ENCODE peak calls at places on chromosomes 2 and 18, in five cellular contexts. D is cardiac fibroblast, L is lung, X is BE2C, O is fibroblast of mammary gland. V is an unnamed sample.

GRCh38 chr2:30234180-30234971 is 3.0 kb downstream of the LBH start:
- DNase-seq in O (peak), L (no peak), D (peak), X (no peak), V (no peak)

GRCh38 chr2:126858991-126859390 is 39.7 kb upstream of the TEX51 start:
- DNase-seq in X (no peak), L (peak), O (no peak), D (no peak), V (no peak)

GRCh38 chr2:207216454-207216853 is 50.7 kb upstream of the KLF7 start:
- DNase-seq in X (peak), L (no peak), D (no peak), O (no peak), V (no peak)

GRCh38 chr2:45843136-45843535 is 191.7 kb downstream of the PRKCE start:
- DNase-seq in L (no peak), O (no peak), X (no peak), D (no peak), V (peak)

GRCh38 chr2:43193996-43194869 is 32.2 kb downstream of the ZFP36L2 start:
- DNase-seq in L (peak), D (no peak), O (no peak), X (no peak), V (no peak)

GRCh38 chr2:26649322-26649721 is 8.2 kb upstream of the CIB4 start:
- DNase-seq in X (peak), O (no peak), L (no peak), D (no peak), V (no peak)

GRCh38 chr2:31238126-31238905 is 4.4 kb downstream of the EHD3 start:
- DNase-seq in O (no peak), X (no peak), D (no peak), L (no peak), V (no peak)

GRCh38 chr2:215594766-215595165 is 158.9 kb upstream of the FN1 start:
- DNase-seq in L (no peak), D (peak), O (peak), X (no peak), V (no peak)

GRCh38 chr2:100741880-100742814 is 77.8 kb upstream of the NPAS2 start:
- DNase-seq in O (peak), L (peak), D (peak), X (no peak), V (no peak)

GRCh38 chr18:26103579-26103978 is 13.2 kb upstream of the SS18 start:
- DNase-seq in L (peak), O (no peak), X (peak), D (peak), V (peak)

GRCh38 chr2:138777996-138778395 is 2.2 kb downstream of the NXPH2 start:
- DNase-seq in D (no peak), L (no peak), X (no peak), O (no peak), V (no peak)

GRCh38 chr2:60029248-60029883 is 524.1 kb downstream of the BCL11A start:
- DNase-seq in D (no peak), O (no peak), X (no peak), L (no peak), V (no peak)

GRCh38 chr2:148124271-148124670 is 103.4 kb downstream of the MBD5 start:
- DNase-seq in D (no peak), O (peak), L (no peak), X (no peak), V (no peak)

GRCh38 chr2:15760232-15760890 is 168.7 kb downstream of the DDX1 start:
- DNase-seq in L (no peak), D (no peak), X (no peak), O (no peak), V (no peak)

GRCh38 chr18:48347756-48348326 is 61.3 kb downstream of the ZBTB7C start:
- DNase-seq in X (no peak), L (no peak), D (no peak), O (no peak), V (no peak)

GRCh38 chr2:145731467-145731866 is 1211.5 kb upstream of the ZEB2 start:
- DNase-seq in O (no peak), L (no peak), D (no peak), X (no peak), V (no peak)

GRCh38 chr2:38691994-38692393 is 26.1 kb downstream of the GALM start:
- DNase-seq in X (no peak), L (no peak), D (no peak), O (no peak), V (no peak)

GRCh38 chr2:1625281-1626001 is 118.9 kb downstream of the PXDN start:
- DNase-seq in X (no peak), L (peak), D (peak), O (peak), V (no peak)

GRCh38 chr18:26813043-26813442 is 52.5 kb downstream of the AQP4 start:
- DNase-seq in O (peak), L (peak), D (peak), X (peak), V (peak)

GRCh38 chr2:100192825-100193224 is 50.4 kb upstream of the AFF3 start:
- DNase-seq in X (no peak), O (no peak), L (no peak), D (no peak), V (no peak)

GRCh38 chr2:168244318-168244717 is 3.1 kb downstream of the STK39 start:
- DNase-seq in D (no peak), O (no peak), X (no peak), L (no peak), V (peak)

GRCh38 chr2:118088051-118089014 is at the start of gene INSIG2:
- DNase-seq in O (peak), X (peak), L (peak), D (peak), V (peak)

GRCh38 chr2:118094503-118094902 is 6.2 kb downstream of the INSIG2 start:
- DNase-seq in L (no peak), X (no peak), O (no peak), D (no peak), V (peak)

GRCh38 chr2:118091140-118091478 is 2.8 kb downstream of the INSIG2 start:
- DNase-seq in O (no peak), L (no peak), X (no peak), D (no peak), V (no peak)

GRCh38 chr2:118089015-118089800 is 937 bp downstream of the INSIG2 start:
- DNase-seq in X (no peak), O (peak), D (peak), L (no peak), V (peak)

DNA sequence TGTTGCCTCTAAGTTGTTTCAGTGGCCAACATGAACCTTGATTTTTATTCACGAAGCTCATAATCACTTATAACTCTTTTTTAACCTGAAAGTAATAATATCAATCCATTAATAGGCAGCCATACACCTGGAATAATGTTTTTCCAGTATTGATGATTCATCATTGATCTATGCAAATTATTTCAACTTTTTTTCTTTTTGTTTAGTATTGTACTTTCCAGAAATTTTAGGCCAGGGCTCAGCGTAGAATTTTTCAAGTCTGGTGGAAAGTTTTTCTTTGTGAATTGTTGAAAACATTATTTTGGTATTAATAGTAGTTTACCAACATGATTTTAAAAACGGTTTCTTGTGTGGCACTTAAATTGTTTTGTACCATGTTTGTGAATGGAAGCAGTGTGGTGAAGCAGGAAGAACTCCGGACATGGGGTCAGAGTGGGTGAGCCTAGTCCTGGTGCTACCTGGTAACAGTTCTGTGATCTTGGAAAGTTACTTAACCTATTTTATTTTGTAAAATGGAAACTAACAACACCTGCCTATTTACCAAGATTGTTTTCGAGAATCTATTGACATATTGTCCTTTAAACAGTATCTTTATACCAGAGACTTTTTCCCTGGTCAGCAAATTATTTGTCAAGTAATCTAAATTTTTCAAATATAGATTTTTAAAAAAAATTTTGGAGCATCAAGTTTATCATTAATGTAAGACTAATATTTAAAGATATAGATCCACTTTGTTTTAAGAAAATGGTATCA is 2.3 kb downstream of the INSIG2 start:
- DNase-seq in X (no peak), L (no peak), D (no peak), O (no peak), V (no peak)
- H3K4me3 ChIP-seq in X (no peak), L (no peak), D (peak), O (no peak), V (no peak)

GRCh38 chr18:55510809-55511208 is 77.2 kb downstream of the TCF4 start:
- DNase-seq in X (no peak), O (peak), D (peak), L (no peak), V (no peak)

GRCh38 chr18:55513199-55513598 is 74.8 kb downstream of the TCF4 start:
- DNase-seq in O (peak), X (no peak), D (peak), L (no peak), V (no peak)

GRCh38 chr18:55508637-55509036 is 79.4 kb downstream of the TCF4 start:
- DNase-seq in O (no peak), L (no peak), D (no peak), X (no peak), V (no peak)

GRCh38 chr18:55509631-55510372 is 78.2 kb downstream of the TCF4 start:
- DNase-seq in O (peak), L (no peak), X (no peak), D (peak), V (no peak)

DNA sequence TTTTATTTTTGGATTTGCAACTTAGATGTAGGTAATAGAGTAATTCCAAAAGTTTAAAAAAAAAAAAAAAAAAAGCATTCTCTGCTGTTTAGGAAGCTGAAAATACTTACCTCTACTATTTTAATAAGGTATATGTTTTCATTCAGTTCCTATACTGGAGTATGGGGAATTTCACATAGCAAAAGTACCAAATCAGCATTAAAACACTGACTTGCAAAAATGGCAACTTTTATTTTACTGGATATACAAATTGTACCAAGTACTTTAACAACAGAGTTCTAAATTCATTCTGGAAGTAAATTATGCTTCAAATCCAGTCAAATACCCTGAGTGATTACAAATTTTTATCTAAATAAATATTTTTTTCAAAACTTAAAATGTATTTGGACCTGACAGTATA is 76.7 kb downstream of the TCF4 start:
- DNase-seq in L (no peak), D (no peak), O (no peak), X (no peak), V (no peak)
- H3K4me3 ChIP-seq in L (no peak), D (peak), O (no peak), X (no peak), V (no peak)

GRCh38 chr2:203018181-203018580 is 3.5 kb downstream of the NBEAL1 start:
- DNase-seq in D (no peak), L (no peak), O (peak), X (no peak), V (no peak)
- H3K4me3 ChIP-seq in D (peak), L (no peak), O (peak), X (no peak), V (no peak)

GRCh38 chr2:200613692-200614091 is 27.9 kb downstream of the AOX1 start:
- DNase-seq in O (no peak), L (no peak), X (peak), D (no peak), V (no peak)

GRCh38 chr2:200614249-200614648 is 28.4 kb downstream of the AOX1 start:
- DNase-seq in O (no peak), X (no peak), L (no peak), D (peak), V (no peak)

GRCh38 chr2:200616193-200616592 is 30.4 kb downstream of the AOX1 start:
- DNase-seq in O (no peak), L (no peak), D (no peak), X (no peak), V (no peak)

GRCh38 chr2:200616656-200617055 is 30.8 kb downstream of the AOX1 start:
- DNase-seq in O (peak), L (no peak), D (peak), X (no peak), V (no peak)

GRCh38 chr2:200615247-200615646 is 29.4 kb downstream of the AOX1 start:
- DNase-seq in L (no peak), X (no peak), D (peak), O (peak), V (no peak)
- H3K4me3 ChIP-seq in L (no peak), X (no peak), D (no peak), O (no peak), V (no peak)

DNA sequence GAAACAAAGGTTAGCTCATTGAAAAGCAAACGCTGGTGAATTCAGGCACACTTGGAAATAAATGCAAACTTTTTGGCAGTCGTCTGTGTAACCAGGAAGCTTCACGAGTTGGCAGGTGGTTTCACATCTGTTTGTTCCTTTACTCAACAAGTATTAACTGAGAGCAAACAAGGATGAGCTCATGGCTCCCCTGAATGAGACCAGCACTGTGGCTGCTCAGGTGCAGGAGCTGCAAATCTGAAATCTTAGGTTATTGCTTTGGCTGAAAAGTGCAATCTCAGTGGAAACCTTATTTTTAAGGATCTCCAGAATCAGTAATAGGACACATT is 46.3 kb downstream of the SH3RF3 start:
- DNase-seq in L (no peak), D (no peak), O (no peak), X (no peak), V (peak)
- H3K4me3 ChIP-seq in L (no peak), D (no peak), O (no peak), X (no peak), V (no peak)

DNA sequence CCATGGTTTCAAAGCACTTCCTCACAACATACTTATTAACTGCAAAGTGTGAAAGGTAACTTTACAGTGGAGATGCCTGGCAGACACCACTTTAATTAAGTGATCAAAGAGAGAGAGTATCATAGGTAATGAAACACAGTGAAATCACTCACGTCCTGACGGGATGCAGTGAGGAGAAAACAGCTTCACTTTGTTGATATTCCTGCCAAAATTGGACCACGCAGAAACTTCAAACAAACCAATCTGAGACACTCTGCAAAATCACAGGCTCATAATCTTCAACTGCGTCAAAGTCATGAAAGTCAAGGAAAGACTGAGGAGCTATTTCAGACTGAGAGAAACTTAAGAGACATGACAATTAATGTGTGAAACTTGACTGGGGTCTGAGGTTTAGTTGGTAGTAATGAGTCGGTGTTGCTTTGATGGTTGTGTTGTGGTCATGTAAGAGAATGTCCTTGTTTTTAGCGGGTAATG is 66.0 kb upstream of the ITGB6 start:
- DNase-seq in D (no peak), X (no peak), O (no peak), L (no peak), V (peak)
- H3K4me3 ChIP-seq in D (no peak), X (no peak), O (no peak), L (no peak), V (no peak)